ENCODE peak calls at places on chromosomes 12 and 14, in five cellular contexts. One of them, this sample, is unnamed.

GRCh38 chr12:106211973-106212372 is 35.8 kb downstream of the CKAP4 start:
- DNase-seq in RWPE2: no peak
- DNase-seq in ovary: no peak
- DNase-seq in DND-41: no peak
- DNase-seq in brain microvascular endothelial cell: no peak
- DNase-seq in this sample: no peak

GRCh38 chr12:14959463-14959862 is 1.9 kb downstream of the ARHGDIB start:
- DNase-seq in DND-41: no peak
- DNase-seq in ovary: no peak
- DNase-seq in RWPE2: no peak
- DNase-seq in brain microvascular endothelial cell: no peak
- DNase-seq in this sample: no peak

GRCh38 chr14:73607241-73607640 is 5.1 kb upstream of the ACOT6 start:
- DNase-seq in DND-41: no peak
- DNase-seq in brain microvascular endothelial cell: no peak
- DNase-seq in RWPE2: no peak
- DNase-seq in ovary: no peak
- DNase-seq in this sample: no peak

GRCh38 chr12:89098390-89099102 is 253.8 kb downstream of the DUSP6 start:
- DNase-seq in brain microvascular endothelial cell: peak; percentile 21
- DNase-seq in RWPE2: no peak
- DNase-seq in DND-41: peak; percentile 20
- DNase-seq in ovary: no peak
- DNase-seq in this sample: peak; percentile 6

GRCh38 chr12:116624516-116624915 is 65.3 kb downstream of the MAP1LC3B2 start:
- DNase-seq in DND-41: peak; percentile 78
- DNase-seq in ovary: no peak
- DNase-seq in brain microvascular endothelial cell: no peak
- DNase-seq in RWPE2: no peak
- DNase-seq in this sample: no peak

GRCh38 chr14:52333108-52333507 is 19.0 kb downstream of the PTGER2 start:
- DNase-seq in brain microvascular endothelial cell: no peak
- DNase-seq in DND-41: no peak
- DNase-seq in RWPE2: no peak
- DNase-seq in ovary: no peak
- DNase-seq in this sample: no peak

GRCh38 chr14:95918466-95918865 is 41.8 kb downstream of the TUNAR start:
- DNase-seq in DND-41: no peak
- DNase-seq in brain microvascular endothelial cell: no peak
- DNase-seq in ovary: no peak
- DNase-seq in RWPE2: no peak
- DNase-seq in this sample: no peak

GRCh38 chr12:19485240-19485639 is 45.9 kb downstream of the AEBP2 start:
- DNase-seq in RWPE2: no peak
- DNase-seq in ovary: no peak
- DNase-seq in DND-41: no peak
- DNase-seq in brain microvascular endothelial cell: no peak
- DNase-seq in this sample: no peak

GRCh38 chr12:86698581-86698980 is 442.4 kb upstream of the MGAT4C start:
- DNase-seq in brain microvascular endothelial cell: peak; percentile 57
- DNase-seq in DND-41: no peak
- DNase-seq in RWPE2: no peak
- DNase-seq in ovary: no peak
- DNase-seq in this sample: no peak

GRCh38 chr12:88723219-88723618 is 142.9 kb upstream of the KITLG start:
- DNase-seq in DND-41: no peak
- DNase-seq in brain microvascular endothelial cell: peak; percentile 9
- DNase-seq in ovary: no peak
- DNase-seq in RWPE2: no peak
- DNase-seq in this sample: no peak

GRCh38 chr14:105090493-105091334 is 25.5 kb upstream of the GPR132 start:
- DNase-seq in RWPE2: peak; percentile 87
- DNase-seq in brain microvascular endothelial cell: peak; percentile 54
- DNase-seq in DND-41: peak; percentile 82
- DNase-seq in ovary: peak; percentile 55
- DNase-seq in this sample: peak; percentile 88

GRCh38 chr12:111269688-111270087 is 99.2 kb downstream of the PHETA1 start:
- DNase-seq in ovary: no peak
- DNase-seq in DND-41: no peak
- DNase-seq in brain microvascular endothelial cell: no peak
- DNase-seq in RWPE2: no peak
- DNase-seq in this sample: no peak

GRCh38 chr12:93727195-93727811 is 50.1 kb downstream of the CRADD start:
- DNase-seq in RWPE2: no peak
- DNase-seq in DND-41: no peak
- DNase-seq in ovary: no peak
- DNase-seq in brain microvascular endothelial cell: no peak
- DNase-seq in this sample: no peak

GRCh38 chr14:43252866-43253265 is 1254.2 kb downstream of the FSCB start:
- DNase-seq in ovary: no peak
- DNase-seq in RWPE2: no peak
- DNase-seq in brain microvascular endothelial cell: no peak
- DNase-seq in DND-41: no peak
- DNase-seq in this sample: no peak

GRCh38 chr12:130830246-130830551 is 8.9 kb downstream of the STX2 start:
- DNase-seq in RWPE2: no peak
- DNase-seq in brain microvascular endothelial cell: no peak
- DNase-seq in ovary: no peak
- DNase-seq in DND-41: no peak
- DNase-seq in this sample: no peak

GRCh38 chr14:31059152-31059924 is 33.2 kb upstream of the STRN3 start:
- DNase-seq in RWPE2: no peak
- DNase-seq in brain microvascular endothelial cell: peak; percentile 80
- DNase-seq in DND-41: no peak
- DNase-seq in ovary: peak; percentile 57
- DNase-seq in this sample: peak; percentile 85

GRCh38 chr12:117789195-117789912 is 179.4 kb downstream of the KSR2 start:
- DNase-seq in brain microvascular endothelial cell: no peak
- DNase-seq in ovary: no peak
- DNase-seq in DND-41: no peak
- DNase-seq in RWPE2: no peak
- DNase-seq in this sample: no peak

GRCh38 chr14:24982472-24983155 is 67.3 kb downstream of the STXBP6 start:
- DNase-seq in DND-41: no peak
- DNase-seq in RWPE2: no peak
- DNase-seq in brain microvascular endothelial cell: peak; percentile 6
- DNase-seq in ovary: no peak
- DNase-seq in this sample: no peak

GRCh38 chr12:65612440-65612839 is 211.8 kb upstream of the HMGA2 start:
- DNase-seq in ovary: no peak
- DNase-seq in brain microvascular endothelial cell: peak; percentile 78
- DNase-seq in DND-41: no peak
- DNase-seq in RWPE2: no peak
- DNase-seq in this sample: no peak

GRCh38 chr12:67137256-67137655 is 131.9 kb upstream of the CAND1 start:
- DNase-seq in RWPE2: no peak
- DNase-seq in brain microvascular endothelial cell: no peak
- DNase-seq in DND-41: no peak
- DNase-seq in ovary: no peak
- DNase-seq in this sample: no peak

GRCh38 chr12:130086248-130086647 is 76.0 kb upstream of the FZD10 start:
- DNase-seq in RWPE2: no peak
- DNase-seq in ovary: no peak
- DNase-seq in brain microvascular endothelial cell: no peak
- DNase-seq in DND-41: peak; percentile 70
- DNase-seq in this sample: no peak

GRCh38 chr14:56268039-56268438 is 149.8 kb downstream of the PELI2 start:
- DNase-seq in RWPE2: no peak
- DNase-seq in brain microvascular endothelial cell: no peak
- DNase-seq in ovary: no peak
- DNase-seq in DND-41: no peak
- DNase-seq in this sample: no peak

GRCh38 chr12:70398862-70399261 is 32.8 kb downstream of the KCNMB4 start:
- DNase-seq in RWPE2: no peak
- DNase-seq in brain microvascular endothelial cell: no peak
- DNase-seq in DND-41: no peak
- DNase-seq in ovary: no peak
- DNase-seq in this sample: no peak

GRCh38 chr14:29806124-29806517 is 121.5 kb downstream of the PRKD1 start:
- DNase-seq in ovary: no peak
- DNase-seq in brain microvascular endothelial cell: no peak
- DNase-seq in RWPE2: no peak
- DNase-seq in DND-41: no peak
- DNase-seq in this sample: no peak

GRCh38 chr14:77031680-77032482 is 3.4 kb upstream of the IRF2BPL start:
- DNase-seq in RWPE2: no peak
- DNase-seq in ovary: peak; percentile 29
- DNase-seq in DND-41: no peak
- DNase-seq in brain microvascular endothelial cell: peak; percentile 81
- DNase-seq in this sample: no peak

GRCh38 chr12:117854339-117855012 is 114.3 kb downstream of the KSR2 start:
- DNase-seq in brain microvascular endothelial cell: peak; percentile 55
- DNase-seq in RWPE2: no peak
- DNase-seq in ovary: no peak
- DNase-seq in DND-41: peak; percentile 63
- DNase-seq in this sample: peak; percentile 43

GRCh38 chr12:79534029-79534867 is 156.5 kb downstream of the PAWR start:
- DNase-seq in brain microvascular endothelial cell: no peak
- DNase-seq in RWPE2: no peak
- DNase-seq in ovary: no peak
- DNase-seq in DND-41: no peak
- DNase-seq in this sample: no peak

GRCh38 chr12:48615681-48616080 is 45.8 kb upstream of the LALBA start:
- DNase-seq in DND-41: peak; percentile 24
- DNase-seq in RWPE2: no peak
- DNase-seq in brain microvascular endothelial cell: no peak
- DNase-seq in ovary: no peak
- DNase-seq in this sample: no peak

GRCh38 chr12:64169999-64170398 is 52.1 kb downstream of the KICS2 start:
- DNase-seq in RWPE2: no peak
- DNase-seq in DND-41: no peak
- DNase-seq in brain microvascular endothelial cell: no peak
- DNase-seq in ovary: no peak
- DNase-seq in this sample: no peak

GRCh38 chr14:106872619-106873446 is 1346.5 kb downstream of the TMEM121 start:
- DNase-seq in ovary: peak; percentile 57
- DNase-seq in brain microvascular endothelial cell: peak; percentile 6
- DNase-seq in RWPE2: no peak
- DNase-seq in DND-41: peak; percentile 96
- DNase-seq in this sample: peak; percentile 85

GRCh38 chr12:43863770-43864366 is 28.0 kb downstream of the TMEM117 start:
- DNase-seq in RWPE2: no peak
- DNase-seq in ovary: no peak
- DNase-seq in brain microvascular endothelial cell: no peak
- DNase-seq in DND-41: no peak
- DNase-seq in this sample: no peak

GRCh38 chr12:95326450-95326849 is 108.8 kb downstream of the VEZT start:
- DNase-seq in RWPE2: no peak
- DNase-seq in brain microvascular endothelial cell: no peak
- DNase-seq in ovary: no peak
- DNase-seq in DND-41: no peak
- DNase-seq in this sample: no peak

GRCh38 chr12:58841058-58841798 is 79.1 kb downstream of the LRIG3 start:
- DNase-seq in brain microvascular endothelial cell: no peak
- DNase-seq in RWPE2: no peak
- DNase-seq in DND-41: no peak
- DNase-seq in ovary: no peak
- DNase-seq in this sample: no peak

GRCh38 chr12:119791453-119791852 is 85.7 kb downstream of the CIT start:
- DNase-seq in brain microvascular endothelial cell: no peak
- DNase-seq in DND-41: no peak
- DNase-seq in RWPE2: no peak
- DNase-seq in ovary: no peak
- DNase-seq in this sample: no peak

GRCh38 chr12:122389677-122390076 is 32.8 kb downstream of the CLIP1 start:
- DNase-seq in brain microvascular endothelial cell: no peak
- DNase-seq in RWPE2: no peak
- DNase-seq in DND-41: no peak
- DNase-seq in ovary: no peak
- DNase-seq in this sample: no peak

GRCh38 chr14:24908592-24909236 is 141.2 kb downstream of the STXBP6 start:
- DNase-seq in brain microvascular endothelial cell: no peak
- DNase-seq in ovary: no peak
- DNase-seq in RWPE2: no peak
- DNase-seq in DND-41: no peak
- DNase-seq in this sample: peak; percentile 38

GRCh38 chr14:55581011-55581806 is 1.2 kb downstream of the KTN1 start:
- DNase-seq in DND-41: peak; percentile 57
- DNase-seq in ovary: peak; percentile 45
- DNase-seq in brain microvascular endothelial cell: no peak
- DNase-seq in RWPE2: no peak
- DNase-seq in this sample: peak; percentile 45

GRCh38 chr14:69850736-69851112 is 28.5 kb upstream of the SMOC1 start:
- DNase-seq in DND-41: no peak
- DNase-seq in brain microvascular endothelial cell: no peak
- DNase-seq in RWPE2: no peak
- DNase-seq in ovary: no peak
- DNase-seq in this sample: no peak
- H3K27me3 ChIP-seq in DND-41: peaks cover 4% of the 10 kb centered on the region
- H3K27me3 ChIP-seq in brain microvascular endothelial cell: peaks cover 12% of the 10 kb centered on the region
- H3K27me3 ChIP-seq in RWPE2: peaks cover 4% of the 10 kb centered on the region
- H3K27me3 ChIP-seq in ovary: no peaks in the 10 kb centered on the region
- H3K27me3 ChIP-seq in this sample: no peaks in the 10 kb centered on the region

GRCh38 chr14:93986972-93987371 is 10.1 kb upstream of the CCDC197 start:
- DNase-seq in RWPE2: no peak
- DNase-seq in brain microvascular endothelial cell: no peak
- DNase-seq in DND-41: no peak
- DNase-seq in ovary: no peak
- DNase-seq in this sample: no peak
- TF ChIP-seq CTCF in RWPE2: no peak
- TF ChIP-seq CTCF in brain microvascular endothelial cell: no peak
- TF ChIP-seq CTCF in DND-41: no peak
- TF ChIP-seq CTCF in ovary: no peak
- TF ChIP-seq CTCF in this sample: no peak

GRCh38 chr12:54125950-54126695 is 62.7 kb downstream of the SMUG1 start:
- DNase-seq in DND-41: no peak
- DNase-seq in ovary: peak; percentile 66
- DNase-seq in brain microvascular endothelial cell: no peak
- DNase-seq in RWPE2: no peak
- DNase-seq in this sample: peak; percentile 39
- H3K27me3 ChIP-seq in DND-41: peaks cover 27% of the 10 kb centered on the region
- H3K27me3 ChIP-seq in ovary: no peaks in the 10 kb centered on the region
- H3K27me3 ChIP-seq in brain microvascular endothelial cell: peaks cover 54% of the 10 kb centered on the region
- H3K27me3 ChIP-seq in RWPE2: peaks cover 44% of the 10 kb centered on the region
- H3K27me3 ChIP-seq in this sample: peaks cover 7% of the 10 kb centered on the region

GRCh38 chr14:86404425-86404824 is 874.5 kb downstream of the FLRT2 start:
- DNase-seq in brain microvascular endothelial cell: no peak
- DNase-seq in RWPE2: no peak
- DNase-seq in DND-41: no peak
- DNase-seq in ovary: no peak
- DNase-seq in this sample: no peak
- TF ChIP-seq CTCF in brain microvascular endothelial cell: no peak
- TF ChIP-seq CTCF in RWPE2: no peak
- TF ChIP-seq CTCF in DND-41: no peak
- TF ChIP-seq CTCF in ovary: no peak
- TF ChIP-seq CTCF in this sample: no peak

GRCh38 chr12:103493199-103493598 is 2.6 kb downstream of the C12orf42 start:
- DNase-seq in brain microvascular endothelial cell: no peak
- DNase-seq in DND-41: no peak
- DNase-seq in RWPE2: no peak
- DNase-seq in ovary: no peak
- DNase-seq in this sample: no peak
- H3K27me3 ChIP-seq in brain microvascular endothelial cell: peaks cover 7% of the 10 kb centered on the region
- H3K27me3 ChIP-seq in DND-41: no peaks in the 10 kb centered on the region
- H3K27me3 ChIP-seq in RWPE2: peaks cover 19% of the 10 kb centered on the region
- H3K27me3 ChIP-seq in ovary: no peaks in the 10 kb centered on the region
- H3K27me3 ChIP-seq in this sample: peaks cover 13% of the 10 kb centered on the region